ENCODE peak calls at places on chromosomes 4 and X, in seven cellular contexts. M, B, T, P, Y, D and S are unnamed samples.
A peak's percentile ranks its signal among the peaks of the same experiment; 100 is the strongest.

GRCh38 chrX:38987135-38987780 is 186.0 kb downstream of the MID1IP1 start:
- DNase-seq in B (no peak), P (no peak), D (no peak), M (no peak), T (no peak), Y (peak; percentile 31), S (peak; percentile 12)

GRCh38 chr4:173546776-173547175 is 16.7 kb upstream of the HAND2 start:
- DNase-seq in T (no peak), D (no peak), Y (no peak), M (no peak), B (no peak), P (no peak), S (no peak)

GRCh38 chr4:33780952-33781655 is 2463.2 kb downstream of the ARAP2 start:
- DNase-seq in M (no peak), T (no peak), B (no peak), D (no peak), P (no peak), Y (no peak), S (no peak)

GRCh38 chr4:41940834-41941233 is 5.6 kb downstream of the TMEM33 start:
- DNase-seq in B (no peak), P (no peak), T (no peak), Y (no peak), M (no peak), D (no peak), S (no peak)

GRCh38 chrX:14832591-14832990 is 40.3 kb downstream of the FANCB start:
- DNase-seq in P (no peak), Y (no peak), D (no peak), M (no peak), B (no peak), T (no peak), S (no peak)

GRCh38 chrX:13014111-13015094 is 30.0 kb downstream of the FAM9C start:
- DNase-seq in M (no peak), T (no peak), Y (no peak), B (peak; percentile 11), P (no peak), D (no peak), S (no peak)

GRCh38 chr4:185112104-185112503 is 31.0 kb upstream of the SLC25A4 start:
- DNase-seq in T (no peak), B (no peak), P (peak; percentile 58), D (no peak), M (no peak), Y (no peak), S (no peak)

GRCh38 chr4:169179609-169180526 is 90.9 kb downstream of the SH3RF1 start:
- DNase-seq in Y (no peak), B (no peak), M (no peak), P (no peak), T (no peak), D (no peak), S (no peak)

GRCh38 chrX:22095306-22095705 is 63.2 kb downstream of the PHEX start:
- DNase-seq in M (peak; percentile 78), T (peak; percentile 19), P (no peak), B (no peak), Y (no peak), D (peak; percentile 84), S (peak; percentile 10)

GRCh38 chr4:94410678-94411206 is 41.0 kb upstream of the PDLIM5 start:
- DNase-seq in T (no peak), M (peak; percentile 70), D (peak; percentile 91), B (no peak), Y (no peak), P (no peak), S (peak; percentile 10)

GRCh38 chr4:98570160-98570797 is 88.1 kb downstream of the TSPAN5 start:
- DNase-seq in T (no peak), P (no peak), B (no peak), M (no peak), D (no peak), Y (no peak), S (no peak)

GRCh38 chrX:69374569-69374968 is 129.6 kb upstream of the NALF2 start:
- DNase-seq in Y (no peak), D (no peak), T (no peak), P (no peak), B (no peak), M (no peak), S (no peak)

GRCh38 chr4:40196724-40197281 is at the start of gene RHOH:
- DNase-seq in T (no peak), B (no peak), Y (peak; percentile 18), P (peak; percentile 42), D (no peak), M (no peak), S (peak; percentile 76)

GRCh38 chrX:45164021-45164621 is 36.6 kb downstream of the DIPK2B start:
- DNase-seq in M (no peak), T (no peak), B (no peak), P (peak; percentile 72), Y (no peak), D (no peak), S (no peak)

GRCh38 chrX:71652405-71652804 is 14.9 kb upstream of the LOC101059915 start:
- DNase-seq in Y (peak; percentile 51), B (peak; percentile 42), D (no peak), T (no peak), M (no peak), P (peak; percentile 52), S (peak; percentile 49)

GRCh38 chrX:102085706-102086105 is 39.8 kb upstream of the TCEAL2 start:
- DNase-seq in Y (no peak), D (no peak), B (no peak), T (no peak), M (no peak), P (no peak), S (no peak)

GRCh38 chrX:98071331-98071730 is 1187.6 kb downstream of the RPA4 start:
- DNase-seq in Y (no peak), T (no peak), B (no peak), P (no peak), M (no peak), D (no peak), S (no peak)

GRCh38 chr4:53991821-53992220 is 72.6 kb downstream of the CHIC2 start:
- DNase-seq in T (no peak), P (no peak), B (no peak), M (no peak), D (no peak), Y (no peak), S (no peak)

GRCh38 chr4:47425628-47426027 is 37.9 kb downstream of the COMMD8 start:
- DNase-seq in P (no peak), B (no peak), D (no peak), T (no peak), M (no peak), Y (no peak), S (no peak)

DNA sequence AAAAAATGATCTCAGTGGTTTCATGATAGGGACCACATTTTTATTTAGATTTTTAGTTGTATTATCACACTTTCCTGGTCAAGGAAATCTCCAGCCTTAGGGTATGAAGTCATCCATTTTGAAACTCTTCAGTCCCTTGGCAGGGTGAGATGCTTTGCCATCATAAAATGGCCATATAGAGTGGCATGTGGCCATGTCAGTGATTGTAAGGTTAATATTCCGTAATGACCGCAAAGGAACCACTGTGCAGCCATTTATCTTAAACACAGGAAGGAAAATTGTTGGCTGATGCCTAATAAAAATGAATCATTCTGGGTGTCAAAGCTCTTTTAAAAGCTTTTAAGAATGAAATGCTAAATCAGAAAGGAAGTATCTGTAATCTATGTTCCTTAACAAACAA is 35.6 kb downstream of the COMMD8 start:
- DNase-seq in B (no peak), D (no peak), M (no peak), T (no peak), Y (no peak), P (no peak), S (no peak)
- TF ChIP-seq POLR2AphosphoS5 in B (no peak), D (no peak), M (no peak), T (no peak), Y (no peak), P (no peak), S (no peak)

GRCh38 chr4:23837366-23837765 is 52.5 kb downstream of the PPARGC1A start:
- DNase-seq in T (no peak), M (no peak), B (no peak), P (no peak), D (no peak), Y (no peak), S (no peak)
- TF ChIP-seq CTCF in T (no peak), M (no peak), B (no peak), P (no peak), D (no peak), Y (no peak), S (no peak)

GRCh38 chrX:41276661-41277506 is 57.1 kb upstream of the DDX3X start:
- DNase-seq in T (no peak), Y (no peak), D (no peak), B (no peak), P (no peak), M (no peak), S (no peak)

GRCh38 chrX:41273638-41274037 is 60.3 kb upstream of the DDX3X start:
- DNase-seq in B (no peak), D (no peak), M (no peak), T (no peak), Y (no peak), P (no peak), S (no peak)

DNA sequence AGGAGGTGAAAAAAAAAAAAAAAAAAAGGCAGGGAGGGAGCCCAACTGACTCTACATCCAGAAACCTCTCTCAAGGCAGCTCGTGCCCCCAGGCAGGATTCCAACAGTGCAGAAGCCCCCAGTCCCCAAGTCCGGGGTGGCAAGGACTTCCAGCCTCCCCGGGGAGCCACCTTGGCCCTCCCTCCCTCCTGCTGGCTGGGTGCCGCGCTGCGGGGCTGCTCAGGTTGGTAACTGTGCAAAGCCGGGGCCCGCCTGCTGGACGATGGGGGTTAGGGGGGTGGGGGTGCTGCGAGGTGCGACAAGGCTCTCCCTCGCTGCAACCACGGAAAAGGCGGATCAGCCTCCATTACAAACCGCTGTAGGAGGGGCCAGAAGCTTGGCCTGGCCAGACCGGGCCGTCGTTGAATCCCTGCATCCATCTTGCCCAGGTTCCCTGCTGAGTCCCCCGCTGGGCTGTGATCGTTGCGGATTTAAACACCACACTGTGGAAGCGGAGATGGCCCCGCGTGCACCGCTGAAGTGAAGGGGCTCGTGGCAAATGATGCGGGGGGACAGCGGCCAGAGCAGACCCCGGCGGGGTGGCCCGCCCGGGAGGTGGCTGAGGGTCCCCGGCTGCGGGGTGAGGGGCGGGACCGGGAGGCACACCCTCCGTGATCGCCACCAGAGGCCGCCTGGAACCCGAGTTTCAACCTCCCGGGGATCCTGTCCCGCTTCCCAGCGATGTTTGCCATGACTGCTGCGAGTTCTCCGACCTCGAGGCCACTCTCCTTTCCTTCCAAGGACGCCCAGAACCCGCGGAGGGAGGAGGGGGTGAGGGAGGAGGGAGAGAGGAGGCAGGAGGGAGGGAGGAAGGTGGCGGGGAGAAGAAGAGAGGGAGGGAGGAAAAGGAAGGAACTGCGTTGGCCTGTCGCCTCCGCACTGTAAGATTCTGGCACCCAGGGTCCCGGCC is 58.0 kb upstream of the DDX3X start:
- DNase-seq in T (peak; percentile 32), P (peak; percentile 62), M (peak; percentile 79), Y (peak; percentile 38), B (peak; percentile 52), D (peak; percentile 86), S (peak; percentile 62)
- TF ChIP-seq POLR2AphosphoS5 in T (no peak), P (no peak), M (no peak), Y (no peak), B (no peak), D (no peak), S (no peak)

DNA sequence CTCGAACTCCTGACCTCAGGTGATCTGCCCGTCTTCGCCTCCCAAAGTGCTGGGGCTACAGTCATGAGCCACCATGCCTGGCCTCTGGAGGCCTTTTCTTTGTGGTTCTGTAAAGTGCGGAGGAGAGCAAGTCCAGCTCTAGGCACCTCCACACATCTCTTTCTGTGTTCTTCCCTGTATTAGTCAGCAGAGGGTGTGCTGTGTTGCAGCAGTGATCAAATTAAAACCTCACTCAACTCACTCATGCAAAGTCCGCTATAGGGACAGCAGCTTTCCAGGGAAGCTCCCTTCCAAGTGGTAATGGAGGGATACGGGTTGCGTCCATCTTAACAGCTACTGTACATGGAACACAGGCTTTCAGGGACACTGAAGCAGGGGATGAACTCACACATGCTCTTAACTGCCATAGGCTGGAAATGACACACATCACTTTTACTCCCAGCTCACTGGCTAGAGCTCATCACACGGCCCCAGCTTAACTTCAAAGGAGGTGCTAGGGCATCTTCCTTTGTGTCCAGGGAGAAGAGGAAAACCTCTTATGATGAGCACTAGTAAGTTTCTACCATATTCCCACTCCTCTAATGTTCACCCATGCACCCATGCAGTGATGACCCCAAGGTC is 36.0 kb upstream of the CCNG2 start:
- DNase-seq in P (no peak), B (no peak), Y (no peak), D (no peak), T (no peak), M (no peak), S (no peak)
- TF ChIP-seq CTCF in P (no peak), B (no peak), Y (no peak), D (no peak), T (no peak), M (no peak), S (no peak)